ENCODE peak calls at places on chromosomes 3 and 15, in five cellular contexts. M, H, L, Q and K are unnamed samples.

GRCh38 chr15:56737791-56738190 is 4.5 kb upstream of the ZNF280D start:
- DNase-seq in L (no peak), Q (no peak), H (no peak), M (no peak), K (no peak)

GRCh38 chr3:104604326-104605010 is 762.2 kb upstream of the ALCAM start:
- DNase-seq in M (no peak), Q (no peak), H (peak; percentile 48), L (peak; percentile 8), K (no peak)

GRCh38 chr15:101641134-101641764 is 10.9 kb downstream of the TM2D3 start:
- DNase-seq in L (peak; percentile 59), M (no peak), Q (peak; percentile 58), H (peak; percentile 73), K (peak; percentile 59)

GRCh38 chr15:98127612-98128011 is 167.1 kb downstream of the ARRDC4 start:
- DNase-seq in M (no peak), Q (no peak), H (no peak), L (no peak), K (no peak)

GRCh38 chr3:10390641-10391373 is 69.9 kb upstream of the SEC13 start:
- DNase-seq in L (no peak), H (no peak), Q (no peak), M (no peak), K (no peak)

GRCh38 chr15:37204698-37205097 is 104.3 kb upstream of the MEIS2 start:
- DNase-seq in H (no peak), M (no peak), Q (no peak), L (peak; percentile 2), K (no peak)

GRCh38 chr3:69116897-69117296 is 5.5 kb downstream of the LMOD3 start:
- DNase-seq in Q (no peak), L (no peak), H (no peak), M (no peak), K (no peak)

GRCh38 chr3:15982667-15983145 is 184.9 kb upstream of the ANKRD28 start:
- DNase-seq in L (peak; percentile 99), M (no peak), H (peak; percentile 96), Q (no peak), K (peak; percentile 94)

GRCh38 chr3:94936023-94936580 is 873.2 kb downstream of the NSUN3 start:
- DNase-seq in H (no peak), M (no peak), Q (no peak), L (no peak), K (no peak)

GRCh38 chr3:43105224-43105596 is 669 bp downstream of the POMGNT2 start:
- DNase-seq in H (no peak), Q (peak; percentile 7), L (no peak), M (no peak), K (no peak)

GRCh38 chr3:29642393-29643033 is 361.6 kb downstream of the RBMS3 start:
- DNase-seq in L (peak; percentile 13), Q (no peak), H (peak; percentile 70), M (no peak), K (peak; percentile 52)

GRCh38 chr15:64877435-64877834 is 34.3 kb upstream of the ANKDD1A start:
- DNase-seq in Q (no peak), L (peak; percentile 44), H (no peak), M (no peak), K (peak; percentile 44)

GRCh38 chr3:61896251-61896650 is 334.9 kb downstream of the PTPRG start:
- DNase-seq in M (no peak), Q (no peak), H (no peak), L (no peak), K (no peak)

GRCh38 chr3:13801361-13802214 is 78.3 kb downstream of the WNT7A start:
- DNase-seq in L (peak; percentile 38), M (no peak), Q (no peak), H (no peak), K (peak; percentile 87)